ENCODE peak calls at places on chromosomes 4 and X, in seven cellular contexts. S is HT1080, J is nephron progenitor cell, D is activated T-cell treated with anti-CD3 and anti-CD28 coated beads for 24 hours, L is neural progenitor cell, X is H54, N is renal cortical epithelial cell. U is an unnamed sample.
A peak's percentile ranks its signal among the peaks of the same experiment; 100 is the strongest.

GRCh38 chr4:84767163-84767562 is 184.2 kb downstream of the CDS1 start:
- DNase-seq in S (no peak), J (no peak), D (no peak), L (no peak), X (no peak), N (no peak), U (no peak)

GRCh38 chr4:89410687-89411086 is 103.1 kb upstream of the GPRIN3 start:
- DNase-seq in S (peak; percentile 23), J (no peak), D (no peak), L (peak; percentile 25), X (no peak), N (peak; percentile 92), U (peak; percentile 85)

GRCh38 chrX:109638158-109638557 is 13.2 kb upstream of the KCNE5 start:
- DNase-seq in S (no peak), J (no peak), D (no peak), L (no peak), X (no peak), N (no peak), U (no peak)

GRCh38 chr4:80006935-80007744 is 65.9 kb downstream of the ANTXR2 start:
- DNase-seq in S (no peak), J (no peak), D (no peak), L (no peak), X (no peak), N (no peak), U (no peak)

GRCh38 chr4:2924286-2924685 is 38.9 kb downstream of the NOP14 start:
- DNase-seq in S (no peak), J (no peak), D (no peak), L (no peak), X (no peak), N (no peak), U (no peak)

GRCh38 chrX:116873678-116874077 is 410.9 kb upstream of the CT83 start:
- DNase-seq in S (peak; percentile 80), J (no peak), D (no peak), L (no peak), X (peak; percentile 0), N (peak; percentile 88), U (peak; percentile 90)

GRCh38 chr4:128835498-128836222 is 26.2 kb downstream of the JADE1 start:
- DNase-seq in S (no peak), J (no peak), D (no peak), L (no peak), X (no peak), N (no peak), U (no peak)

GRCh38 chr4:63618883-63619573 is 790.2 kb downstream of the TECRL start:
- DNase-seq in S (no peak), J (no peak), D (no peak), L (peak; percentile 1), X (no peak), N (no peak), U (peak; percentile 9)

GRCh38 chr4:98710831-98711230 is 52.4 kb upstream of the TSPAN5 start:
- DNase-seq in S (peak; percentile 10), J (no peak), D (no peak), L (no peak), X (no peak), N (peak; percentile 56), U (peak; percentile 60)

GRCh38 chr4:139266583-139267257 is 13.3 kb downstream of the MGARP start:
- DNase-seq in S (peak; percentile 72), J (peak; percentile 69), D (peak; percentile 74), L (peak; percentile 35), X (peak; percentile 23), N (peak; percentile 78), U (peak; percentile 84)

GRCh38 chr4:97235516-97235915 is 907.8 kb downstream of the STPG2 start:
- DNase-seq in S (no peak), J (no peak), D (no peak), L (peak; percentile 86), X (no peak), N (peak; percentile 1), U (no peak)

GRCh38 chr4:1216869-1217294 is 32.0 kb downstream of the CTBP1 start:
- DNase-seq in S (no peak), J (no peak), D (peak; percentile 56), L (no peak), X (no peak), N (no peak), U (no peak)

GRCh38 chr4:61173799-61174198 is 26.3 kb upstream of the ADGRL3 start:
- DNase-seq in S (no peak), J (no peak), D (no peak), L (no peak), X (no peak), N (peak; percentile 1), U (no peak)

GRCh38 chr4:20253799-20254409 is 2.2 kb downstream of the SLIT2 start:
- DNase-seq in S (no peak), J (peak; percentile 56), D (no peak), L (peak; percentile 48), X (no peak), N (no peak), U (peak; percentile 51)

GRCh38 chrX:84893897-84894296 is 109.8 kb upstream of the APOOL start:
- DNase-seq in S (no peak), J (no peak), D (no peak), L (no peak), X (no peak), N (no peak), U (no peak)

GRCh38 chr4:151408380-151408629 is 671 bp upstream of the FHIP1A start:
- DNase-seq in S (peak; percentile 8), J (no peak), D (no peak), L (no peak), X (no peak), N (no peak), U (no peak)

GRCh38 chr4:137905930-137906329 is 336.2 kb downstream of the SLC7A11 start:
- DNase-seq in S (no peak), J (no peak), D (no peak), L (no peak), X (no peak), N (no peak), U (no peak)

GRCh38 chr4:8837181-8837811 is 34.3 kb downstream of the HMX1 start:
- DNase-seq in S (no peak), J (no peak), D (no peak), L (peak; percentile 94), X (no peak), N (no peak), U (no peak)

GRCh38 chr4:2797545-2798305 is 4.8 kb downstream of the SH3BP2 start:
- DNase-seq in S (no peak), J (no peak), D (no peak), L (peak; percentile 1), X (no peak), N (no peak), U (no peak)

GRCh38 chr4:37767546-37767945 is 58.9 kb upstream of the PGM2 start:
- DNase-seq in S (peak; percentile 68), J (no peak), D (no peak), L (no peak), X (no peak), N (peak; percentile 71), U (peak; percentile 80)

GRCh38 chr4:62544428-62544827 is 1344.3 kb downstream of the ADGRL3 start:
- DNase-seq in S (peak; percentile 81), J (no peak), D (no peak), L (no peak), X (no peak), N (peak; percentile 2), U (no peak)

GRCh38 chr4:23021040-23021439 is 328.3 kb downstream of the GBA3 start:
- DNase-seq in S (no peak), J (no peak), D (no peak), L (no peak), X (no peak), N (no peak), U (no peak)

GRCh38 chrX:46325312-46325877 is 219.8 kb downstream of the ZNF674 start:
- DNase-seq in S (peak; percentile 95), J (peak; percentile 11), D (peak; percentile 49), L (peak; percentile 20), X (peak; percentile 6), N (peak; percentile 97), U (peak; percentile 98)

GRCh38 chr4:53804719-53805118 is 213.4 kb upstream of the LNX1 start:
- DNase-seq in S (peak; percentile 15), J (no peak), D (peak; percentile 3), L (peak; percentile 18), X (peak; percentile 5), N (peak; percentile 21), U (peak; percentile 40)

U was measured in kidney tubule cell.